ENCODE peak calls at places on chromosomes 1 and 21, in ten cellular contexts. B, R, H, Y, C, M, N, Q, P and Z are unnamed samples.

GRCh38 chr1:4166711-4167110 is 266.6 kb upstream of the C1orf174 start:
- DNase-seq in Y (no peak), C (no peak), R (no peak), P (no peak), Q (no peak), N (no peak), B (no peak), M (no peak), H (no peak), Z (no peak)

GRCh38 chr1:171167785-171168184 is 17.3 kb upstream of the FMO2 start:
- DNase-seq in Y (no peak), Q (no peak), R (no peak), B (no peak), P (no peak), M (no peak), C (no peak), N (no peak), H (no peak), Z (no peak)

GRCh38 chr1:82565546-82565945 is 764.8 kb downstream of the ADGRL2 start:
- DNase-seq in H (no peak), Q (no peak), Y (no peak), N (peak; percentile 75), P (peak; percentile 62), M (no peak), B (no peak), R (peak; percentile 19), C (no peak), Z (no peak)

GRCh38 chr21:45255381-45256020 is 32.2 kb downstream of the POFUT2 start:
- DNase-seq in R (no peak), C (no peak), M (no peak), B (peak; percentile 36), H (peak; percentile 19), Y (no peak), N (peak; percentile 26), Q (peak; percentile 38), P (peak; percentile 61), Z (no peak)

GRCh38 chr1:16340673-16341072 is 11.6 kb downstream of the FBXO42 start:
- DNase-seq in Y (no peak), R (no peak), N (no peak), M (no peak), C (no peak), B (no peak), H (no peak), P (no peak), Q (no peak), Z (no peak)

GRCh38 chr1:204576422-204576821 is 60.2 kb downstream of the MDM4 start:
- DNase-seq in C (no peak), Q (no peak), R (no peak), H (peak; percentile 17), N (no peak), M (no peak), B (no peak), P (no peak), Y (peak; percentile 63), Z (no peak)

GRCh38 chr1:230307213-230307612 is 118.9 kb downstream of the PGBD5 start:
- DNase-seq in P (no peak), R (no peak), N (peak; percentile 19), Y (no peak), C (peak; percentile 27), Q (no peak), M (no peak), B (no peak), H (no peak), Z (no peak)

GRCh38 chr1:24210195-24210627 is 23.1 kb upstream of the IFNLR1 start:
- DNase-seq in H (no peak), Q (no peak), N (no peak), C (no peak), R (no peak), M (no peak), Y (no peak), B (no peak), P (no peak), Z (no peak)

GRCh38 chr1:247079141-247079874 is 697 bp upstream of the ZNF670 start:
- DNase-seq in B (no peak), Q (peak; percentile 51), R (no peak), H (no peak), M (peak; percentile 52), P (no peak), N (no peak), Y (peak; percentile 47), C (no peak), Z (no peak)

GRCh38 chr1:35536551-35537162 is 20.5 kb downstream of the KIAA0319L start:
- DNase-seq in N (no peak), Q (no peak), R (no peak), M (no peak), Y (no peak), B (peak; percentile 43), C (no peak), P (no peak), H (no peak), Z (no peak)

GRCh38 chr1:16386454-16387113 is 19.5 kb downstream of the SZRD1 start:
- DNase-seq in R (peak; percentile 55), N (peak; percentile 80), P (peak; percentile 94), M (no peak), C (no peak), Y (no peak), Q (peak; percentile 88), H (no peak), B (no peak), Z (no peak)

DNA sequence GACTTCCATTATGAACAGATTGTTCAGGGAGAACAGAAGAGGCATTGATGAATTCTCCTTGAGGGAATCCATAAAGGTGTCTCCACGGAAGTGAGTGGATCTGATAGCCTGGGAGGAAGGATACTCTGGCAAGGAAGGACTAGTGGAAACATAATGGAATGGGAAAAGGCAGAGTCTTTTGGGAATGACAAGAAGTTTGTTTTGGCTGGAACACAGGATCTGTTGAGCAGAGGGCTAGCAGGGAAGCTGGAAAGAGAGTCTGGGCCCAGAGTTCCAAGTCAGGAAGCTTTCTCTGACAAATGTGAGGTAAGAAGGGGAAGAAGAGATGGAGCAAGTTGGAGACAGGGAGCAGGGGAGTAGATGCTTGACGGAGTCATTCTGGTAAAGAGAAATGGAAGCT is 8.1 kb downstream of the ADAMTS5 start:
- DNase-seq in Y (no peak), M (no peak), C (no peak), B (no peak), P (no peak), N (no peak), Q (no peak), R (no peak), H (no peak), Z (no peak)
- H3K27me3 ChIP-seq in Y (no peaks in the 10 kb centered on the region), M (no peaks in the 10 kb centered on the region), C (peaks cover 18% of the 10 kb centered on the region), B (no peaks in the 10 kb centered on the region), P (no peaks in the 10 kb centered on the region), N (peaks cover 11% of the 10 kb centered on the region), Q (no peaks in the 10 kb centered on the region), R (no peaks in the 10 kb centered on the region), H (no peaks in the 10 kb centered on the region), Z (no peaks in the 10 kb centered on the region)

GRCh38 chr1:32652244-32652962 is 1.4 kb downstream of the RBBP4 start:
- DNase-seq in Q (peak; percentile 50), P (no peak), R (no peak), N (no peak), C (no peak), Y (no peak), M (no peak), H (no peak), B (no peak), Z (no peak)

GRCh38 chr1:32647308-32648134 is 2.8 kb downstream of the ZBTB8OS start:
- DNase-seq in H (no peak), R (no peak), N (no peak), Q (no peak), B (no peak), M (no peak), Y (no peak), C (no peak), P (no peak), Z (no peak)

GRCh38 chr1:32650752-32651460 is at the start of gene RBBP4:
- DNase-seq in N (peak; percentile 98), P (peak; percentile 100), Y (peak; percentile 98), Q (peak; percentile 99), R (peak; percentile 99), H (peak; percentile 97), B (peak; percentile 96), C (peak; percentile 98), M (peak; percentile 99), Z (peak; percentile 99)

GRCh38 chr1:32650157-32650751 is at the start of gene ZBTB8OS:
- DNase-seq in M (peak; percentile 96), P (peak; percentile 96), Y (peak; percentile 97), H (peak; percentile 81), N (peak; percentile 91), Q (peak; percentile 97), R (peak; percentile 92), C (peak; percentile 95), B (peak; percentile 92), Z (peak; percentile 93)

DNA sequence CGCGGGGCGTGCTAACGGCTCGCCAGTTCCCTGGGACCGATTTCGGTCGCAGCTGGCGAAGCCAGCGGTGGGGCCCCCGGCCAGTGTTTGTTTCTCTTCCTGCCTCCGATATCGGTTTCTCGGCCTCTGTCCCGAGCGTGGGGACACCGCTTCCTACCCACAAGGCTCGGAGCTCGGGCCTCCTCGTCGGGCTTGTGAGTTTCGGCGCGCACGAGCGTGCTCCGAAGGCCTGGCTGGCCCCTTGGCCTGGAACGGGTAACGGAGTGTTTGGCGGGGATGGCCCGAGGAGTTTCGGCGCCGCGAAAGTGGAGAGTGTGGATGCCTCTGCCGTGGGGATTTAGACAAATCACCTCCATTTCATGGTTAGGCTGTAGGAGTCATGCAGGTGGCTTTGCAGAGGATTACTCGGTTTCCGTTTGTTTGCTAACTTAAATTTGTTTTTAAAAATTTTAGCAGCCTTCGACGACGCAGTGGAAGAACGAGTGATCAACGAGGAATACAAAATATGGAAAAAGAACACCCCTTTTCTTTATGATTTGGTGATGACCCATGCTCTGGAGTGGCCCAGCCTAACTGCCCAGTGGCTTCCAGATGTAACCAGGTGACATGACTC is 559 bp downstream of the RBBP4 start:
- DNase-seq in R (no peak), N (no peak), C (no peak), P (peak; percentile 83), Y (no peak), M (no peak), Q (no peak), H (no peak), B (no peak), Z (no peak)
- H3K4me1 ChIP-seq in R (peaks cover 36% of the 10 kb centered on the region), N (peaks cover 20% of the 10 kb centered on the region), C (peaks cover 25% of the 10 kb centered on the region), P (peaks cover 14% of the 10 kb centered on the region), Y (peaks cover 28% of the 10 kb centered on the region), M (peaks cover 21% of the 10 kb centered on the region), Q (peaks cover 64% of the 10 kb centered on the region), H (peaks cover 7% of the 10 kb centered on the region), B (peaks cover 53% of the 10 kb centered on the region), Z (peaks cover 38% of the 10 kb centered on the region)

GRCh38 chr1:9730096-9730901 is 78.8 kb downstream of the PIK3CD start:
- DNase-seq in N (no peak), P (peak; percentile 59), B (no peak), M (no peak), H (no peak), R (no peak), Y (no peak), Q (peak; percentile 71), C (no peak), Z (peak; percentile 85)
- H3K36me3 ChIP-seq in N (peaks cover 21% of the 10 kb centered on the region), P (peaks cover 56% of the 10 kb centered on the region), B (peaks cover 54% of the 10 kb centered on the region), M (no peaks in the 10 kb centered on the region), H (peaks cover 4% of the 10 kb centered on the region), R (peaks cover 84% of the 10 kb centered on the region), Y (peaks cover 32% of the 10 kb centered on the region), Q (no peaks in the 10 kb centered on the region), C (peaks cover 63% of the 10 kb centered on the region), Z (peaks cover 93% of the 10 kb centered on the region)

DNA sequence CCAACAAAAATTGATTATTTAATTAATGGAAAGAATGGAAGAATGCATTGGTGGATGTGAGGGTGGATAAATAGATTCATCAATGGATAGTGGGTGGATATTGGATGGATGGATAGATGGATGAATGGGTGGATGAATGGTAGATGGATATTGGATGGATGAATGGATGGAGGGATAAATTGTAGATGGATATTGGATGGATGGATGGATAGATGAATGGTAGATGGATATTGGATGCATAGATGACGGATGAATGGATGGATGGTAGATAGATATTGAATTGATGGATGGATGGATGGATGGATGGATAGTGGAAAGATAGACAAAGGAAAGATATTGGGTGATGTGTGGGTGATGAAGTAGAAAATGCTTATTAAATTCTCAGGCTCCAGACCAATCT is 123.6 kb upstream of the KAZN start:
- DNase-seq in R (no peak), Q (no peak), H (no peak), C (no peak), B (no peak), P (no peak), N (no peak), M (no peak), Y (no peak), Z (no peak)
- H3K27me3 ChIP-seq in R (no peaks in the 10 kb centered on the region), Q (no peaks in the 10 kb centered on the region), H (no peaks in the 10 kb centered on the region), C (no peaks in the 10 kb centered on the region), B (no peaks in the 10 kb centered on the region), P (no peaks in the 10 kb centered on the region), N (no peaks in the 10 kb centered on the region), M (no peaks in the 10 kb centered on the region), Y (no peaks in the 10 kb centered on the region), Z (no peaks in the 10 kb centered on the region)